ENCODE peak calls at places on chromosome 14, in seven cellular contexts. U is cerebellar cortex; B is mesenchymal stem cell; N is M059J; E is T-helper 2 cell; R is CD8-positive, alpha-beta T cell; A is NCI-H2081. V is an unnamed sample.

GRCh38 chr14:27613102-27613501 is 1015.3 kb upstream of the NOVA1 start:
- DNase-seq in U (no peak), B (no peak), N (no peak), E (no peak), R (no peak), A (no peak), V (no peak)

GRCh38 chr14:98819132-98819866 is 452.7 kb downstream of the BCL11B start:
- DNase-seq in U (no peak), B (no peak), N (no peak), E (no peak), R (no peak), A (no peak), V (no peak)

GRCh38 chr14:68705741-68706283 is 87.1 kb downstream of the ZFP36L1 start:
- DNase-seq in U (no peak), B (no peak), N (no peak), E (no peak), R (no peak), A (no peak), V (no peak)

GRCh38 chr14:99195602-99196309 is 76.2 kb downstream of the BCL11B start:
- DNase-seq in U (peak), B (no peak), N (peak), E (no peak), R (no peak), A (no peak), V (no peak)

GRCh38 chr14:23141706-23142467 is 22.8 kb upstream of the CEBPE start:
- DNase-seq in U (no peak), B (peak), N (peak), E (no peak), R (no peak), A (peak), V (no peak)

GRCh38 chr14:91509083-91509877 is 830 bp downstream of the PPP4R3A start:
- DNase-seq in U (peak), B (no peak), N (peak), E (peak), R (peak), A (peak), V (no peak)

GRCh38 chr14:93980464-93981201 is 4.3 kb upstream of the ASB2 start:
- DNase-seq in U (peak), B (no peak), N (peak), E (no peak), R (no peak), A (no peak), V (no peak)

GRCh38 chr14:55781046-55781445 is 201.0 kb downstream of the KTN1 start:
- DNase-seq in U (no peak), B (no peak), N (no peak), E (no peak), R (no peak), A (no peak), V (no peak)

GRCh38 chr14:100540141-100540925 is 46.9 kb downstream of the BEGAIN start:
- DNase-seq in U (no peak), B (peak), N (no peak), E (no peak), R (no peak), A (no peak), V (no peak)